ENCODE peak calls at places on chromosomes 11 and 22, in ten cellular contexts. One of them, this sample, is unnamed. For H3K4me1, the result is how much of the 10 kb centered on the place peaks cover.

GRCh38 chr11:58577441-58578135 is 1.3 kb upstream of the ZFP91 start:
- DNase-seq in K562: no peak
- DNase-seq in right atrium auricular region: peak
- DNase-seq in uterus: no peak
- DNase-seq in heart right ventricle: peak
- DNase-seq in kidney: peak
- DNase-seq in CD8-positive, alpha-beta T cell: peak
- DNase-seq in lung: peak
- DNase-seq in pancreas: peak
- DNase-seq in CD4-positive, CD25-positive, alpha-beta regulatory T cell: peak
- DNase-seq in this sample: no peak

GRCh38 chr11:83566948-83567347 is 280.8 kb upstream of the CCDC90B start:
- DNase-seq in CD4-positive, CD25-positive, alpha-beta regulatory T cell: no peak
- DNase-seq in kidney: no peak
- DNase-seq in pancreas: no peak
- DNase-seq in CD8-positive, alpha-beta T cell: no peak
- DNase-seq in right atrium auricular region: no peak
- DNase-seq in uterus: no peak
- DNase-seq in heart right ventricle: no peak
- DNase-seq in K562: no peak
- DNase-seq in lung: no peak
- DNase-seq in this sample: no peak

GRCh38 chr11:14972581-14973490 is 685 bp upstream of the CALCA start:
- DNase-seq in pancreas: peak
- DNase-seq in lung: no peak
- DNase-seq in kidney: no peak
- DNase-seq in CD8-positive, alpha-beta T cell: no peak
- DNase-seq in uterus: no peak
- DNase-seq in heart right ventricle: no peak
- DNase-seq in CD4-positive, CD25-positive, alpha-beta regulatory T cell: no peak
- DNase-seq in K562: no peak
- DNase-seq in right atrium auricular region: no peak
- DNase-seq in this sample: no peak

GRCh38 chr22:33519140-33519973 is 400.9 kb downstream of the LARGE1 start:
- DNase-seq in kidney: no peak
- DNase-seq in lung: peak
- DNase-seq in uterus: peak
- DNase-seq in K562: peak
- DNase-seq in CD8-positive, alpha-beta T cell: no peak
- DNase-seq in heart right ventricle: peak
- DNase-seq in right atrium auricular region: no peak
- DNase-seq in CD4-positive, CD25-positive, alpha-beta regulatory T cell: no peak
- DNase-seq in pancreas: no peak
- DNase-seq in this sample: peak

GRCh38 chr11:83035070-83035854 is 36.4 kb downstream of the RAB30 start:
- DNase-seq in kidney: no peak
- DNase-seq in CD4-positive, CD25-positive, alpha-beta regulatory T cell: no peak
- DNase-seq in K562: no peak
- DNase-seq in pancreas: no peak
- DNase-seq in heart right ventricle: no peak
- DNase-seq in CD8-positive, alpha-beta T cell: no peak
- DNase-seq in uterus: no peak
- DNase-seq in lung: no peak
- DNase-seq in right atrium auricular region: no peak
- DNase-seq in this sample: no peak

GRCh38 chr11:20049231-20049630 is 111.0 kb downstream of the DBX1 start:
- DNase-seq in right atrium auricular region: no peak
- DNase-seq in K562: no peak
- DNase-seq in heart right ventricle: peak
- DNase-seq in pancreas: no peak
- DNase-seq in CD8-positive, alpha-beta T cell: no peak
- DNase-seq in lung: no peak
- DNase-seq in CD4-positive, CD25-positive, alpha-beta regulatory T cell: no peak
- DNase-seq in uterus: peak
- DNase-seq in kidney: no peak
- DNase-seq in this sample: no peak

GRCh38 chr22:30038219-30038618 is 42.0 kb upstream of the HORMAD2 start:
- DNase-seq in lung: no peak
- DNase-seq in pancreas: no peak
- DNase-seq in heart right ventricle: peak
- DNase-seq in uterus: no peak
- DNase-seq in right atrium auricular region: no peak
- DNase-seq in K562: no peak
- DNase-seq in kidney: no peak
- DNase-seq in CD4-positive, CD25-positive, alpha-beta regulatory T cell: no peak
- DNase-seq in CD8-positive, alpha-beta T cell: no peak
- DNase-seq in this sample: no peak

GRCh38 chr22:46071451-46072029 is 78.8 kb upstream of the PPARA start:
- DNase-seq in lung: peak
- DNase-seq in kidney: peak
- DNase-seq in CD4-positive, CD25-positive, alpha-beta regulatory T cell: no peak
- DNase-seq in CD8-positive, alpha-beta T cell: peak
- DNase-seq in K562: no peak
- DNase-seq in uterus: peak
- DNase-seq in pancreas: peak
- DNase-seq in right atrium auricular region: peak
- DNase-seq in heart right ventricle: peak
- DNase-seq in this sample: peak

GRCh38 chr11:108824601-108825000 is 159.7 kb downstream of the DDX10 start:
- DNase-seq in K562: no peak
- DNase-seq in CD8-positive, alpha-beta T cell: no peak
- DNase-seq in pancreas: no peak
- DNase-seq in right atrium auricular region: no peak
- DNase-seq in uterus: no peak
- DNase-seq in lung: no peak
- DNase-seq in CD4-positive, CD25-positive, alpha-beta regulatory T cell: no peak
- DNase-seq in kidney: no peak
- DNase-seq in heart right ventricle: no peak
- DNase-seq in this sample: no peak

GRCh38 chr11:407651-408080 is 7.1 kb downstream of the SIGIRR start:
- DNase-seq in heart right ventricle: no peak
- DNase-seq in right atrium auricular region: no peak
- DNase-seq in CD4-positive, CD25-positive, alpha-beta regulatory T cell: no peak
- DNase-seq in pancreas: peak
- DNase-seq in kidney: no peak
- DNase-seq in uterus: no peak
- DNase-seq in CD8-positive, alpha-beta T cell: no peak
- DNase-seq in K562: no peak
- DNase-seq in lung: no peak
- DNase-seq in this sample: no peak

GRCh38 chr11:15519124-15519791 is 404.5 kb downstream of the INSC start:
- DNase-seq in right atrium auricular region: no peak
- DNase-seq in kidney: no peak
- DNase-seq in K562: no peak
- DNase-seq in pancreas: no peak
- DNase-seq in lung: no peak
- DNase-seq in CD4-positive, CD25-positive, alpha-beta regulatory T cell: no peak
- DNase-seq in uterus: no peak
- DNase-seq in heart right ventricle: no peak
- DNase-seq in CD8-positive, alpha-beta T cell: no peak
- DNase-seq in this sample: no peak

GRCh38 chr22:19042285-19043110 is 79.7 kb downstream of the DGCR2 start:
- DNase-seq in CD8-positive, alpha-beta T cell: no peak
- DNase-seq in kidney: peak
- DNase-seq in right atrium auricular region: no peak
- DNase-seq in CD4-positive, CD25-positive, alpha-beta regulatory T cell: no peak
- DNase-seq in lung: no peak
- DNase-seq in K562: no peak
- DNase-seq in uterus: no peak
- DNase-seq in heart right ventricle: no peak
- DNase-seq in pancreas: no peak
- DNase-seq in this sample: no peak

GRCh38 chr11:126212089-126212660 is 593 bp downstream of the FAM118B start:
- DNase-seq in CD4-positive, CD25-positive, alpha-beta regulatory T cell: no peak
- DNase-seq in lung: no peak
- DNase-seq in heart right ventricle: no peak
- DNase-seq in K562: no peak
- DNase-seq in kidney: no peak
- DNase-seq in uterus: no peak
- DNase-seq in CD8-positive, alpha-beta T cell: no peak
- DNase-seq in right atrium auricular region: no peak
- DNase-seq in pancreas: no peak
- DNase-seq in this sample: no peak

GRCh38 chr11:65448074-65448417 is 25.4 kb downstream of the NEAT1 start:
- DNase-seq in heart right ventricle: no peak
- DNase-seq in pancreas: no peak
- DNase-seq in right atrium auricular region: no peak
- DNase-seq in CD8-positive, alpha-beta T cell: no peak
- DNase-seq in uterus: no peak
- DNase-seq in lung: no peak
- DNase-seq in CD4-positive, CD25-positive, alpha-beta regulatory T cell: no peak
- DNase-seq in K562: no peak
- DNase-seq in kidney: no peak
- DNase-seq in this sample: no peak

GRCh38 chr11:125357551-125357950 is 138.5 kb downstream of the FEZ1 start:
- DNase-seq in kidney: no peak
- DNase-seq in CD8-positive, alpha-beta T cell: no peak
- DNase-seq in lung: no peak
- DNase-seq in pancreas: no peak
- DNase-seq in K562: no peak
- DNase-seq in CD4-positive, CD25-positive, alpha-beta regulatory T cell: no peak
- DNase-seq in uterus: no peak
- DNase-seq in heart right ventricle: no peak
- DNase-seq in right atrium auricular region: no peak
- DNase-seq in this sample: no peak

GRCh38 chr11:27672836-27673464 is 27.3 kb downstream of the BDNF start:
- DNase-seq in heart right ventricle: no peak
- DNase-seq in kidney: no peak
- DNase-seq in K562: no peak
- DNase-seq in uterus: no peak
- DNase-seq in lung: no peak
- DNase-seq in pancreas: no peak
- DNase-seq in CD4-positive, CD25-positive, alpha-beta regulatory T cell: no peak
- DNase-seq in right atrium auricular region: no peak
- DNase-seq in CD8-positive, alpha-beta T cell: no peak
- DNase-seq in this sample: no peak

GRCh38 chr22:35914665-35915476 is 113.8 kb downstream of the RBFOX2 start:
- DNase-seq in kidney: no peak
- DNase-seq in lung: peak
- DNase-seq in K562: peak
- DNase-seq in heart right ventricle: peak
- DNase-seq in CD4-positive, CD25-positive, alpha-beta regulatory T cell: no peak
- DNase-seq in uterus: peak
- DNase-seq in pancreas: no peak
- DNase-seq in CD8-positive, alpha-beta T cell: no peak
- DNase-seq in right atrium auricular region: peak
- DNase-seq in this sample: no peak

GRCh38 chr11:120710354-120711187 is 199.0 kb downstream of the GRIK4 start:
- DNase-seq in CD4-positive, CD25-positive, alpha-beta regulatory T cell: no peak
- DNase-seq in uterus: peak
- DNase-seq in heart right ventricle: peak
- DNase-seq in lung: peak
- DNase-seq in pancreas: no peak
- DNase-seq in K562: no peak
- DNase-seq in CD8-positive, alpha-beta T cell: no peak
- DNase-seq in kidney: peak
- DNase-seq in right atrium auricular region: peak
- DNase-seq in this sample: peak

GRCh38 chr11:92269021-92269420 is 44.4 kb downstream of the FAT3 start:
- DNase-seq in pancreas: no peak
- DNase-seq in lung: no peak
- DNase-seq in heart right ventricle: no peak
- DNase-seq in right atrium auricular region: no peak
- DNase-seq in kidney: no peak
- DNase-seq in CD8-positive, alpha-beta T cell: no peak
- DNase-seq in K562: no peak
- DNase-seq in uterus: no peak
- DNase-seq in CD4-positive, CD25-positive, alpha-beta regulatory T cell: no peak
- DNase-seq in this sample: no peak

GRCh38 chr11:102453286-102453797 is 777 bp upstream of the TMEM123 start:
- DNase-seq in lung: no peak
- DNase-seq in heart right ventricle: no peak
- DNase-seq in CD8-positive, alpha-beta T cell: no peak
- DNase-seq in uterus: peak
- DNase-seq in pancreas: no peak
- DNase-seq in right atrium auricular region: no peak
- DNase-seq in kidney: no peak
- DNase-seq in K562: no peak
- DNase-seq in CD4-positive, CD25-positive, alpha-beta regulatory T cell: no peak
- DNase-seq in this sample: peak
- H3K4me1 ChIP-seq in lung: under half
- H3K4me1 ChIP-seq in heart right ventricle: under half
- H3K4me1 ChIP-seq in CD8-positive, alpha-beta T cell: half or more
- H3K4me1 ChIP-seq in uterus: under half
- H3K4me1 ChIP-seq in pancreas: under half
- H3K4me1 ChIP-seq in right atrium auricular region: under half
- H3K4me1 ChIP-seq in kidney: under half
- H3K4me1 ChIP-seq in K562: under half
- H3K4me1 ChIP-seq in CD4-positive, CD25-positive, alpha-beta regulatory T cell: under half
- H3K4me1 ChIP-seq in this sample: under half

GRCh38 chr22:20083157-20083890 is 3.3 kb downstream of the DGCR8 start:
- DNase-seq in right atrium auricular region: no peak
- DNase-seq in K562: no peak
- DNase-seq in kidney: peak
- DNase-seq in lung: no peak
- DNase-seq in uterus: no peak
- DNase-seq in heart right ventricle: no peak
- DNase-seq in pancreas: no peak
- DNase-seq in CD4-positive, CD25-positive, alpha-beta regulatory T cell: no peak
- DNase-seq in CD8-positive, alpha-beta T cell: no peak
- DNase-seq in this sample: no peak
- H3K4me1 ChIP-seq in right atrium auricular region: half or more
- H3K4me1 ChIP-seq in K562: half or more
- H3K4me1 ChIP-seq in kidney: under half
- H3K4me1 ChIP-seq in lung: under half
- H3K4me1 ChIP-seq in uterus: under half
- H3K4me1 ChIP-seq in heart right ventricle: under half
- H3K4me1 ChIP-seq in pancreas: under half
- H3K4me1 ChIP-seq in CD4-positive, CD25-positive, alpha-beta regulatory T cell: under half
- H3K4me1 ChIP-seq in CD8-positive, alpha-beta T cell: under half
- H3K4me1 ChIP-seq in this sample: under half

DNA sequence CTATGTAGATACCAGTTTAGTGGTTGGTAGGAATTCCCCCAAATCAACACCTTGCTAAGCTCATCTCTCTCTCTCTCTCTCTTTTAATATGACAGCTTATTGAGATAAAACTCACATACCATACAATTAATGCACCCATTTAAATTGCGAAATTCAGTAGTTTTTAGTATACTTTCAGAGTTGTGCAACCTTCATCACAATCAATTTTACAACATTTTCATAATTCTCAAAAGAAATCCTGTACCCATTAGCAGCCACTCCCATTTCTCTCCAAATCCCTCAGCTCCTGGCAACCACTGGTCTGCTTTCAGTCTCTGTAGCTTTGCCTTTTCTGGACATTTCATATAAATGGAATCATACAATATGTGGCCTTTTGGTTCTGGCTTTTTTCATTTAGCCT is 13.3 kb downstream of the NNMT start:
- DNase-seq in CD8-positive, alpha-beta T cell: no peak
- DNase-seq in pancreas: no peak
- DNase-seq in kidney: no peak
- DNase-seq in right atrium auricular region: no peak
- DNase-seq in uterus: no peak
- DNase-seq in lung: no peak
- DNase-seq in K562: no peak
- DNase-seq in heart right ventricle: no peak
- DNase-seq in CD4-positive, CD25-positive, alpha-beta regulatory T cell: no peak
- DNase-seq in this sample: no peak
- H3K4me1 ChIP-seq in CD8-positive, alpha-beta T cell: under half
- H3K4me1 ChIP-seq in pancreas: under half
- H3K4me1 ChIP-seq in kidney: under half
- H3K4me1 ChIP-seq in right atrium auricular region: under half
- H3K4me1 ChIP-seq in uterus: under half
- H3K4me1 ChIP-seq in lung: under half
- H3K4me1 ChIP-seq in K562: under half
- H3K4me1 ChIP-seq in heart right ventricle: under half
- H3K4me1 ChIP-seq in CD4-positive, CD25-positive, alpha-beta regulatory T cell: under half
- H3K4me1 ChIP-seq in this sample: under half

GRCh38 chr22:42315392-42315756 is 44.9 kb upstream of the TCF20 start:
- DNase-seq in right atrium auricular region: no peak
- DNase-seq in kidney: no peak
- DNase-seq in CD8-positive, alpha-beta T cell: no peak
- DNase-seq in CD4-positive, CD25-positive, alpha-beta regulatory T cell: no peak
- DNase-seq in lung: no peak
- DNase-seq in uterus: no peak
- DNase-seq in pancreas: no peak
- DNase-seq in heart right ventricle: no peak
- DNase-seq in K562: no peak
- DNase-seq in this sample: no peak
- H3K4me1 ChIP-seq in right atrium auricular region: under half
- H3K4me1 ChIP-seq in kidney: under half
- H3K4me1 ChIP-seq in CD8-positive, alpha-beta T cell: half or more
- H3K4me1 ChIP-seq in CD4-positive, CD25-positive, alpha-beta regulatory T cell: under half
- H3K4me1 ChIP-seq in lung: under half
- H3K4me1 ChIP-seq in uterus: under half
- H3K4me1 ChIP-seq in pancreas: under half
- H3K4me1 ChIP-seq in heart right ventricle: under half
- H3K4me1 ChIP-seq in K562: under half
- H3K4me1 ChIP-seq in this sample: under half